ENCODE peak calls at places on chromosomes 6 and 20, in seven cellular contexts. O is IMR-90, U is thyroid gland, Z is HCT116, L is ovary, S is upper lobe of left lung, H is GM12891. M is an unnamed sample.

GRCh38 chr6:54191460-54191859 is 80.2 kb downstream of the MLIP start:
- DNase-seq in L (no peak), O (peak), S (no peak), H (no peak), U (no peak), Z (no peak), M (no peak)

GRCh38 chr6:47366335-47366879 is 56.7 kb upstream of the TNFRSF21 start:
- DNase-seq in U (no peak), H (no peak), Z (no peak), S (no peak), O (no peak), L (no peak), M (no peak)

GRCh38 chr6:52574709-52575489 is 2.0 kb downstream of the TRAM2 start:
- DNase-seq in H (peak), U (peak), O (no peak), L (peak), S (peak), Z (no peak), M (no peak)

GRCh38 chr6:11525468-11526155 is 11.9 kb upstream of the TMEM170B start:
- DNase-seq in Z (no peak), S (peak), L (no peak), H (no peak), O (peak), U (no peak), M (no peak)

GRCh38 chr6:11429577-11429976 is 108.0 kb upstream of the TMEM170B start:
- DNase-seq in U (no peak), S (no peak), H (no peak), Z (no peak), L (no peak), O (no peak), M (no peak)

GRCh38 chr6:33781105-33781975 is 7.6 kb downstream of the LEMD2 start:
- DNase-seq in U (no peak), L (no peak), H (no peak), Z (peak), S (no peak), O (no peak), M (peak)

GRCh38 chr6:169008641-169009040 is 245.0 kb downstream of the THBS2 start:
- DNase-seq in O (no peak), S (peak), Z (no peak), L (no peak), H (no peak), U (peak), M (no peak)

GRCh38 chr6:151071295-151071694 is 168.5 kb upstream of the AKAP12 start:
- DNase-seq in Z (no peak), U (peak), H (no peak), L (peak), O (peak), S (no peak), M (peak)

GRCh38 chr6:150813319-150813992 is 52.0 kb upstream of the MTHFD1L start:
- DNase-seq in Z (peak), L (no peak), H (no peak), O (peak), U (no peak), S (no peak), M (no peak)

GRCh38 chr6:116564921-116565872 is 6.1 kb upstream of the RWDD1 start:
- DNase-seq in Z (no peak), O (no peak), L (no peak), U (peak), S (no peak), H (no peak), M (no peak)

GRCh38 chr6:167708501-167709094 is 118.1 kb upstream of the AFDN start:
- DNase-seq in O (no peak), L (no peak), U (no peak), H (no peak), S (no peak), Z (no peak), M (no peak)

GRCh38 chr20:57938158-57939108 is 228.6 kb upstream of the PMEPA1 start:
- DNase-seq in H (no peak), O (no peak), Z (no peak), L (no peak), U (no peak), S (no peak), M (no peak)

GRCh38 chr20:3277686-3278465 is 38.9 kb upstream of the SLC4A11 start:
- DNase-seq in L (no peak), S (no peak), Z (no peak), O (no peak), H (no peak), U (no peak), M (no peak)

GRCh38 chr6:167575201-167575696 is 250.4 kb downstream of the TTLL2 start:
- DNase-seq in H (no peak), Z (no peak), U (no peak), S (no peak), O (no peak), L (no peak), M (no peak)

GRCh38 chr6:169445661-169446581 is 192.3 kb upstream of the THBS2 start:
- DNase-seq in U (peak), L (no peak), Z (no peak), S (no peak), O (no peak), H (no peak), M (no peak)

GRCh38 chr6:41716516-41717446 is 18.6 kb downstream of the TFEB start:
- DNase-seq in H (no peak), S (no peak), U (peak), Z (no peak), O (no peak), L (no peak), M (no peak)

GRCh38 chr20:41256516-41256915 is 61.0 kb downstream of the ZHX3 start:
- DNase-seq in Z (no peak), S (no peak), O (no peak), H (no peak), L (no peak), U (no peak), M (no peak)

GRCh38 chr6:34145161-34146020 is 496 bp downstream of the GRM4 start:
- DNase-seq in H (no peak), O (peak), L (no peak), S (no peak), Z (no peak), U (peak), M (no peak)

GRCh38 chr6:18595774-18596528 is 208.8 kb downstream of the RNF144B start:
- DNase-seq in L (peak), H (peak), U (peak), Z (peak), O (peak), S (peak), M (peak)

GRCh38 chr6:38715016-38715809 is at the start of gene DNAH8:
- DNase-seq in H (peak), Z (no peak), O (no peak), U (no peak), S (no peak), L (no peak), M (no peak)

GRCh38 chr6:27205375-27206278 is 41.9 kb upstream of the PRSS16 start:
- DNase-seq in U (no peak), L (no peak), H (no peak), O (peak), Z (no peak), S (no peak), M (no peak)

GRCh38 chr20:32983459-32984112 is 20.6 kb downstream of the SUN5 start:
- DNase-seq in O (no peak), S (no peak), Z (no peak), U (no peak), H (no peak), L (no peak), M (no peak)

GRCh38 chr6:112571486-112571885 is 224.4 kb downstream of the RFPL4B start:
- DNase-seq in S (no peak), Z (no peak), H (no peak), L (peak), O (peak), U (peak), M (no peak)

GRCh38 chr6:16278048-16278724 is 39.8 kb downstream of the GMPR start:
- DNase-seq in Z (peak), L (no peak), U (no peak), H (no peak), S (no peak), O (peak), M (peak)

GRCh38 chr20:9794831-9795230 is 44.0 kb downstream of the PAK5 start:
- DNase-seq in O (no peak), L (no peak), Z (no peak), H (no peak), S (no peak), U (no peak), M (no peak)

GRCh38 chr6:89886378-89887120 is 7.7 kb upstream of the GJA10 start:
- DNase-seq in S (no peak), L (no peak), H (no peak), U (no peak), O (no peak), Z (no peak), M (no peak)

GRCh38 chr20:37777556-37777955 is 83.7 kb downstream of the CTNNBL1 start:
- DNase-seq in U (no peak), S (no peak), O (peak), L (no peak), H (no peak), Z (no peak), M (no peak)

GRCh38 chr20:1887321-1887720 is 7.9 kb upstream of the SIRPA start:
- DNase-seq in H (no peak), U (no peak), O (no peak), L (no peak), Z (no peak), S (no peak), M (no peak)

GRCh38 chr6:149084026-149084425 is 233.5 kb upstream of the TAB2 start:
- DNase-seq in S (no peak), Z (no peak), O (no peak), U (no peak), H (no peak), L (no peak), M (no peak)

GRCh38 chr6:148104131-148104530 is 238.5 kb upstream of the SASH1 start:
- DNase-seq in H (no peak), U (no peak), L (no peak), O (no peak), Z (no peak), S (no peak), M (no peak)

GRCh38 chr20:33919653-33920052 is 74.1 kb upstream of the RALY start:
- DNase-seq in S (peak), O (no peak), Z (no peak), H (no peak), U (no peak), L (no peak), M (no peak)

GRCh38 chr6:41442800-41443501 is 103.2 kb upstream of the FOXP4 start:
- DNase-seq in H (no peak), O (peak), U (peak), Z (no peak), L (peak), S (peak), M (no peak)

GRCh38 chr6:136323431-136324112 is 33.9 kb upstream of the BCLAF1 start:
- DNase-seq in O (no peak), Z (no peak), S (no peak), L (peak), H (no peak), U (no peak), M (no peak)

GRCh38 chr20:46117704-46118467 is at the start of gene CD40:
- DNase-seq in L (peak), O (peak), H (peak), U (peak), Z (peak), S (peak), M (no peak)
- TF ChIP-seq POLR2A in L (peak), O (no peak), H (peak), U (no peak), Z (peak), S (peak), M (no peak)

DNA sequence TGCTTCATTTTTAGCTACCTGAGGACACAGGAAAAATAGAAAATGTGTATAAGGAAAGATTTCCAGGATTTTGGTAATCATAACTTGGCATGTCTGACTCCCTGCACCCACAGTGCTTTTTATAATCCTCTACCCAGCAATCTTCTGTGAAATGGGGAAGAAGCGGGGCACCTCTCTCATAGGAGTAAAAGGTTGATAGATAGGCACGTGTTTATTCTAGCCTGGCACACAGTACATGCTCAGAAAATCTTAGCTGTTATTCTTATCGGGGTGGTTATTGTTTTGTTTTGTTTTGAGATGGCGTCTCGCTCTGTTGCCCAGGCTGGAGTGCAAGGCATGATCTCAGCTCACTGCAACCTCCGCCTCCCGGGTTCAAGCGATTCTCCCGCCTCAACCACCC is 87.7 kb upstream of the SALL4 start:
- DNase-seq in H (no peak), L (no peak), S (no peak), O (no peak), Z (no peak), U (no peak), M (no peak)
- TF ChIP-seq POLR2A in H (no peak), L (no peak), S (no peak), O (no peak), Z (no peak), U (no peak), M (no peak)

GRCh38 chr6:110738899-110739365 is 76.3 kb downstream of the CDK19 start:
- DNase-seq in U (no peak), Z (no peak), S (peak), H (no peak), L (no peak), O (no peak), M (no peak)
- TF ChIP-seq POLR2A in U (no peak), Z (no peak), S (no peak), H (no peak), L (no peak), O (no peak), M (no peak)

DNA sequence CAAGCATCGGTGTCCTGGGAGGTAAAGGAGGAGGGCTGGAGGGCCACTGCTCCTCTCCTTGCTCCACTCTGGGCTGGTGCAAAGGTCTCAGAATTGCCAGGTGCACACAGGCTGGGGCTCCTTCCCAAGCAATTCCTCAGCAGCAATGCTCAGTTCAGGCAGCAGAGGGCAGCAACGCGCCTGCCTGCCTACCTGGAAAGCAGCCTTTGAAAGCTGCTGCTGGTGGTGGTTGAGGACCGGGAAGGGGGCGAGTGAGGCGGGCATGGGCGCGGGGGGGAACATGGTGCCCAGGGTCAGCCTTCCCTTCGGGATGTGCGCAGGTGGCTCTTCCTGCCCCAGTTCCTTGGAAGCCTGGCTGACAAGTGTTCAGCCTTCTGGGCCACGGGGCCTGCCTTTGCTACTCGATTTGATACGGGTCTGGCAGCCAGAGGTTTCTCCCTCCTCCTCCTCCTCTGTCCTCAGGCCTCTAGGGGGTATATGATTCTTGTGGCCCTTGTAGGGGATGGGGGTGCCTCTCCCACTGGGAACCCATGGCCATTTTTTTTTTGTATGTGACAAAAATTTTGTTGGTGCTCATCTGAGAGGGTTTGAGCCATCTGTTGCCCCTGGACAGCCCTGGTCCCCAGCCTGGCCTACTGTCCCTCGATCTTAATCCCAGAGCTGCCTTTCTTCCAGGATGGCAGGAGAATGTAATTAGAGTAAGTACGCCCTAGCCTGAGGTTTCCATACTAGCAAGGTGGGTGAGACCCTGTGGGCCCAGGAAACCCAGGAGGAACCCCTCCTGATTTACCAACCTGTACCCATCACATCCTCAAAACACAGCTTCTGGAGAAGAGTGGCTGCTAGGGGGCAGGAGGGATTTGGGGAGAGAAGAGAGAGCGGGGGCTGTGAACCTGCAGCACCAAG is 20.1 kb downstream of the MRPS18A start:
- DNase-seq in H (peak), U (peak), S (peak), L (peak), O (peak), Z (peak), M (peak)
- TF ChIP-seq POLR2A in H (no peak), U (no peak), S (no peak), L (peak), O (no peak), Z (no peak), M (peak)

GRCh38 chr20:62898093-62898964 is 28.0 kb downstream of the DIDO1 start:
- DNase-seq in O (no peak), Z (no peak), U (no peak), L (no peak), H (no peak), S (no peak), M (no peak)
- TF ChIP-seq POLR2A in O (no peak), Z (no peak), U (no peak), L (no peak), H (no peak), S (no peak), M (no peak)

GRCh38 chr6:155523821-155524238 is 68.2 kb upstream of the NOX3 start:
- DNase-seq in L (no peak), O (no peak), U (no peak), Z (no peak), S (no peak), H (no peak), M (no peak)
- TF ChIP-seq POLR2A in L (no peak), O (no peak), U (no peak), Z (no peak), S (no peak), H (no peak), M (no peak)

DNA sequence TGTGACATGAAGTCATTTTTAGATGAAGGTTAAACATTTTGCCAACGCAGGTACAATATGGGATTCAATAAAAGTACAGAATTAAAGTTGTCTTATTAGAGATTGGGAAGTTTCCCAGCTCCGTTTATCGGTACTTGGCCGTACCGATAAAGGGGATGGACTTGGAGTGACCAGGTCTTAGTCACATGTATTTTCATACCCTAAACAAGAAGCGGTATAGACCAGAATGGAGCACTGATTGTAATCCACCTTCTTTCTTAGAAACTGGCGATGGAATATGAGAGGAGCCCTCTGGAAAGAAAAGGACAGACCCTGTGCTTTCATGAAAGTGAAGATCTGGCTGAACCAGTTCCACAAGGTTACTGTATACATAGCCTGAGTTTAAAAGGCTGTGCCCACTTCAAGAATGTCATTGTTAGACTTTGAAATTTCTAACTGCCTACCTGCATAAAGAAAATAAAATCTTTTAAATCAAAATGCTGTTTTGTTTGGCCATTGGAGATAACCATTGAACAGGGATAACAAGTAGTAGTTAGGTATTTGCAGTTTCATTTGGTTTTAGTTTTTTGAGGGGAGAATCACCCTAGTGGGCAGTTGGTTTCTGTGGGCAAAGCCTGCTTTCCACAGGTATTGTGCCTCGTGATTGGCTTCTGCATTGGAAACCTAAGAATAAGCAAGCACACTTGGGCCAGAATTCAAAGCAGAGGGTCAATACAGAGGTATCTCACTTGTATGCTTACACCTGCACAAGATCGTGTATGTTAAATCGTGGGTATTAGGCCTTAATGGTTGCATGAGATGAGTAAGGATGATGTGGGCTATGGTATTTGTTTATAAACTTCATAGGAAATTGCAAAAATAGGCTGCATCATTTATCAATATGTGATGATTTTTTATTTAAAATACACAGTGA is 11.2 kb upstream of the ZNFX1 start:
- DNase-seq in O (no peak), S (peak), L (no peak), U (peak), Z (no peak), H (no peak), M (no peak)
- TF ChIP-seq POLR2A in O (no peak), S (no peak), L (no peak), U (no peak), Z (no peak), H (peak), M (no peak)

GRCh38 chr20:17965042-17965697 is 3.4 kb downstream of the SNX5 start:
- DNase-seq in H (no peak), S (peak), O (no peak), Z (no peak), U (no peak), L (no peak), M (no peak)
- TF ChIP-seq POLR2A in H (no peak), S (no peak), O (no peak), Z (no peak), U (no peak), L (no peak), M (no peak)

DNA sequence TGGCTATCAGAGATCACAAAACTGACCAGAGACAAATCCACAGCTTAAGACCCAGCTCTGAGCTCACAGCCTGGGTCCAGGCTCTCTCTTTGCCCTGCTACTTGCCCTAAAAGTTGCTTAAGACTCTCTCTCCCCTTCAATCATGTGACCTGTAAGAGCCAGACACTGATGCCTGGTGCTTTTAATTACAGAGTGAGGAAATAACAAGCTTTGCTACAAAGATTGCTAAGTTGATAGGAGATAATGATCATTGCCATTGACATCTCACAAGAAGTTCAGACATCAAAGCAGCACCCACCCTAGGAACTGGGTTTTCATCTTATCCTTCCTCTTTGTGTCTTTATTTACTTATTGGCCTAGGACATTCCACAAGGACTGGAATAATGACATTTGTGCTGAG is 125.9 kb upstream of the CD93 start:
- DNase-seq in U (no peak), O (no peak), Z (no peak), H (no peak), L (no peak), S (no peak), M (no peak)
- TF ChIP-seq POLR2A in U (no peak), O (no peak), Z (no peak), H (no peak), L (no peak), S (no peak), M (no peak)